ENCODE peak calls at places on chromosomes 16 and 17, in four cellular contexts. Q is A549, D is K562, R is H1. V is an unnamed sample.

GRCh38 chr17:79948918-79949645 is 86.6 kb downstream of the TBC1D16 start:
- DNase-seq in Q (no peak), D (no peak), R (no peak), V (no peak)

GRCh38 chr17:9419932-9420453 is 155.6 kb downstream of the STX8 start:
- DNase-seq in Q (no peak), D (no peak), R (no peak), V (no peak)

GRCh38 chr16:6193718-6194117 is 1096.1 kb upstream of the EEF2KMT start:
- DNase-seq in Q (no peak), D (peak; percentile 14), R (peak; percentile 77), V (peak; percentile 1)

GRCh38 chr16:19468300-19468699 is 50.6 kb downstream of the TMC5 start:
- DNase-seq in Q (no peak), D (no peak), R (no peak), V (no peak)

GRCh38 chr16:85171004-85171808 is 58.9 kb upstream of the CIBAR2 start:
- DNase-seq in Q (no peak), D (peak; percentile 55), R (no peak), V (no peak)

GRCh38 chr17:1820518-1821252 is 9.0 kb downstream of the SMYD4 start:
- DNase-seq in Q (no peak), D (no peak), R (no peak), V (no peak)

GRCh38 chr17:52505601-52506000 is 347.1 kb upstream of the CA10 start:
- DNase-seq in Q (no peak), D (no peak), R (no peak), V (no peak)

GRCh38 chr16:31458073-31458834 is 1.0 kb upstream of the ARMC5 start:
- DNase-seq in Q (peak; percentile 41), D (peak; percentile 75), R (no peak), V (peak; percentile 95)

GRCh38 chr16:78421244-78421661 is 321.8 kb downstream of the WWOX start:
- DNase-seq in Q (no peak), D (no peak), R (peak; percentile 23), V (no peak)

GRCh38 chr16:50833929-50834328 is 92.0 kb downstream of the CYLD start:
- DNase-seq in Q (no peak), D (no peak), R (no peak), V (no peak)

GRCh38 chr16:82782715-82783251 is 156.0 kb downstream of the CDH13 start:
- DNase-seq in Q (no peak), D (no peak), R (no peak), V (no peak)

GRCh38 chr17:33575046-33575445 is 282.0 kb upstream of the ASIC2 start:
- DNase-seq in Q (no peak), D (no peak), R (no peak), V (no peak)

GRCh38 chr17:8125947-8126305 is 2.0 kb upstream of the HES7 start:
- DNase-seq in Q (no peak), D (peak; percentile 54), R (no peak), V (no peak)

GRCh38 chr17:79839363-79840203 is at the start of gene CBX4:
- DNase-seq in Q (peak; percentile 87), D (peak; percentile 97), R (no peak), V (peak; percentile 92)

GRCh38 chr17:17356931-17357270 is 53.7 kb downstream of the NT5M start:
- DNase-seq in Q (no peak), D (no peak), R (no peak), V (no peak)

GRCh38 chr17:13541032-13541480 is 60.7 kb downstream of the HS3ST3A1 start:
- DNase-seq in Q (peak; percentile 6), D (peak; percentile 49), R (no peak), V (no peak)

GRCh38 chr17:13002761-13003453 is 14.9 kb downstream of the ELAC2 start:
- DNase-seq in Q (peak; percentile 80), D (peak; percentile 63), R (peak; percentile 25), V (peak; percentile 59)

GRCh38 chr17:61414141-61414935 is 14.7 kb downstream of the TBX2 start:
- DNase-seq in Q (no peak), D (no peak), R (no peak), V (no peak)

GRCh38 chr17:36592316-36592710 is 634 bp downstream of the DHRS11 start:
- DNase-seq in Q (peak; percentile 49), D (peak; percentile 24), R (no peak), V (no peak)
- TF ChIP-seq RNF2 in Q (no peak), D (no peak), R (no peak), V (no peak)

GRCh38 chr16:73023752-73024570 is 24.0 kb downstream of the ZFHX3 start:
- DNase-seq in Q (no peak), D (no peak), R (no peak), V (peak; percentile 77)
- TF ChIP-seq RNF2 in Q (no peak), D (no peak), R (no peak), V (no peak)

GRCh38 chr16:71894229-71894920 is 956 bp upstream of the IST1 start:
- DNase-seq in Q (no peak), D (peak; percentile 73), R (peak; percentile 39), V (peak; percentile 56)
- TF ChIP-seq RNF2 in Q (no peak), D (no peak), R (no peak), V (no peak)

GRCh38 chr16:914453-914852 is 56.3 kb downstream of the LMF1 start:
- DNase-seq in Q (no peak), D (no peak), R (no peak), V (peak; percentile 16)
- TF ChIP-seq RNF2 in Q (no peak), D (no peak), R (no peak), V (no peak)

GRCh38 chr17:18859256-18859655 is 1.3 kb downstream of the PRPSAP2 start:
- DNase-seq in Q (no peak), D (peak; percentile 50), R (no peak), V (peak; percentile 28)
- TF ChIP-seq RNF2 in Q (no peak), D (no peak), R (no peak), V (no peak)

GRCh38 chr17:28926366-28926765 is 23.5 kb upstream of the DHRS13 start:
- DNase-seq in Q (no peak), D (no peak), R (no peak), V (no peak)

GRCh38 chr17:28929769-28930168 is 21.5 kb downstream of the PHF12 start:
- DNase-seq in Q (no peak), D (no peak), R (no peak), V (no peak)

GRCh38 chr17:28925912-28926365 is 23.1 kb upstream of the DHRS13 start:
- DNase-seq in Q (no peak), D (peak; percentile 61), R (no peak), V (no peak)

GRCh38 chr17:28926786-28927185 is 23.9 kb upstream of the DHRS13 start:
- DNase-seq in Q (no peak), D (peak; percentile 35), R (no peak), V (no peak)

GRCh38 chr17:28928061-28928460 is 23.3 kb downstream of the PHF12 start:
- DNase-seq in Q (no peak), D (peak; percentile 60), R (no peak), V (no peak)
- TF ChIP-seq RNF2 in Q (no peak), D (no peak), R (no peak), V (no peak)

DNA sequence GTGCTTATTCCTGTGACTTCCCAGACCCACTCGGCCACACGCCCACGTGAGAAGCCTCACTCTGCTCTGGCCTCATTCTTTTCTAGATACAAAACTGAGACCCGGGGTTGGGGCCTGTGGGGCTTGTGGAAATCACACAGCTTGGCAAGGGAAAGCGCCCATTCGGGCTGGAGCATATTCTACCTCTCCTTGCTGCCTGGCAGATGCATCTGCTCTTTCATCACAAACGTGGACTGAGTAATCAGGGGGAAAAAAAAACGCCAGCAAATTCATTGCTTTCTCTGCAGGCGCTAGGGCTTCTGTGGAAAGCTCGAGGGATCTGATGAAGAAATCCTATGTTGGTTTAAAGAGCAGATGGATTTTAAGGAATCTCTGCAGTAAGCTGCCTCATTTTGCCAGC is 44.4 kb downstream of the DNAH9 start:
- DNase-seq in Q (no peak), D (no peak), R (no peak), V (no peak)
- TF ChIP-seq RNF2 in Q (no peak), D (no peak), R (no peak), V (no peak)

DNA sequence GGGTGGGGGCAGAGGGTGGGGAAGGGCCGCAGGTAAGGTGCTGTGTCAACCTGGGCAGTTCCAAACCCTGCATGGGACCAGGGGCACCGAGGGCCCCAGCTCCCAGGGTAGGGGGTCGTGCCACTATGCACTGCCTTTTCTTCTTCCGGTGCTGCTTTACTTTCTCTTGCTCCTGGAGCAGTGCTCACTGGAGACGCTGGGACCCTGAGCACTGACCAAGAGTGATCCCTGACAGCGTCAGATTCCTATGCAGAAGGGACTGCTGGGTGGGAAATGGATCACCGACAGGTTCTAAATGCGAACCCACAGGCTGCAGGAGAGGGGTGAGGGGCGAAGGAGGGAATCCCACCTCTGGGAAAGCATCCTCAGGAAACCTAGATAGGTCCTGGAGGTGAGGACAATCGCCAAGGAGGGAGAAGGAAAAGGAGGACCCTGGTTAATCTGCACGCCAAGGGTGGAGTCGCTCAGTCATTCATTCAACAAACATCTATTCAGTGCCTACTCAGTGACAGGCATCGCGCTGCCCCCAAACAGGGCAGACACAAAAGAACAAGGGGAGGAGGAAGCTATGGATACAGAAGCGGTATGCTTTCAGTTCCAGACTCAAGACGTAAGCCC is 470.2 kb downstream of the SOX9 start:
- DNase-seq in Q (peak; percentile 53), D (no peak), R (no peak), V (no peak)
- TF ChIP-seq RNF2 in Q (no peak), D (no peak), R (no peak), V (no peak)

DNA sequence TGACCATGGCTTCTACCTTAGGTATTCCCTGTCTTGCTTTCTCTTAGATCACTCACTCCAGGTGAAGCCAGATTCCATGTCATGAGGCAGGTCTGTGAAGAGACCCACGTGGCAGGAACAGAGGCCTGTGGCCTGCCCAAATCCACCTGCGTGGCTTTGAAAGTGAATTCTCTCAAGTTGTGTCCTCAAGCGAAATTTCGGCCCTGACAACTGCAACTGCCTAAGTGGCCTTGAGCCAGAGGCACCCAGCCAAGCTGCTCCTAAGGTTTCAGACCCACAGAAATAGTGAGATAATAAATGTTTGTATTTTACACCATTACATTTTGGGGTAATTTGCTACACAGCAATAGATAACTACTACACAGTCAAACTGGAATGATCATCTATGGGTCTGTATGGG is 497.9 kb downstream of the XYLT1 start:
- DNase-seq in Q (no peak), D (no peak), R (no peak), V (no peak)
- TF ChIP-seq RNF2 in Q (no peak), D (no peak), R (no peak), V (no peak)

GRCh38 chr17:73976147-73976546 is 227.3 kb upstream of the RPL38 start:
- DNase-seq in Q (no peak), D (peak; percentile 18), R (no peak), V (no peak)
- TF ChIP-seq RNF2 in Q (no peak), D (no peak), R (no peak), V (no peak)

V was measured in HepG2.